ENCODE peak calls at places on chromosomes 5 and 9, in five cellular contexts. R is upper lobe of right lung, W is AG09309, D is GM23248, Y is breast epithelium. X is an unnamed sample.

GRCh38 chr9:97487107-97487506 is 14.4 kb upstream of the TMOD1 start:
- DNase-seq in D (peak), W (no peak), R (no peak), Y (no peak), X (no peak)

GRCh38 chr5:11396867-11397266 is 507.4 kb downstream of the CTNND2 start:
- DNase-seq in D (no peak), W (no peak), Y (no peak), R (no peak), X (no peak)

GRCh38 chr9:131642496-131643083 is 97.3 kb downstream of the PRRT1B start:
- DNase-seq in D (no peak), R (no peak), Y (no peak), W (no peak), X (no peak)

GRCh38 chr9:113221800-113222481 is 597 bp downstream of the SLC31A1 start:
- DNase-seq in D (no peak), W (no peak), R (no peak), Y (no peak), X (peak)

GRCh38 chr5:74272019-74272775 is 368.3 kb downstream of the ENC1 start:
- DNase-seq in Y (no peak), W (peak), D (peak), R (no peak), X (peak)

GRCh38 chr5:114419941-114420340 is 58.1 kb downstream of the KCNN2 start:
- DNase-seq in Y (no peak), R (no peak), D (peak), W (peak), X (no peak)

GRCh38 chr5:10592598-10592997 is 28.7 kb downstream of the ANKRD33B start:
- DNase-seq in D (no peak), Y (no peak), W (no peak), R (no peak), X (no peak)

GRCh38 chr9:96616817-96617438 is 2.7 kb downstream of the CDC14B start:
- DNase-seq in W (no peak), Y (no peak), R (no peak), D (no peak), X (no peak)

GRCh38 chr9:120688758-120689157 is 25.5 kb downstream of the MEGF9 start:
- DNase-seq in D (no peak), R (no peak), W (no peak), Y (no peak), X (no peak)

GRCh38 chr5:56986631-56986957 is 34.7 kb upstream of the MIER3 start:
- DNase-seq in D (peak), R (no peak), W (no peak), Y (no peak), X (no peak)

GRCh38 chr5:73436535-73437125 is 11.9 kb downstream of the FOXD1 start:
- DNase-seq in R (no peak), W (no peak), D (peak), Y (no peak), X (no peak)

GRCh38 chr5:176825234-176825633 is 14.9 kb downstream of the UNC5A start:
- DNase-seq in R (no peak), Y (no peak), D (no peak), W (no peak), X (no peak)

GRCh38 chr9:87501806-87502205 is 4.1 kb downstream of the DAPK1 start:
- DNase-seq in D (no peak), W (no peak), Y (no peak), R (no peak), X (no peak)

GRCh38 chr9:93667627-93668026 is 91.2 kb downstream of the PHF2 start:
- DNase-seq in D (no peak), R (peak), Y (peak), W (no peak), X (no peak)

GRCh38 chr9:119289740-119290139 is 79.5 kb downstream of the BRINP1 start:
- DNase-seq in R (no peak), D (peak), Y (no peak), W (no peak), X (peak)

GRCh38 chr5:164627051-164627450 is 1121.6 kb downstream of the MAT2B start:
- DNase-seq in R (no peak), D (no peak), Y (no peak), W (no peak), X (peak)

GRCh38 chr5:175894805-175895204 is 23.4 kb downstream of the CPLX2 start:
- DNase-seq in Y (no peak), R (no peak), D (no peak), W (no peak), X (no peak)

GRCh38 chr5:112165897-112166737 is 253.0 kb downstream of the EPB41L4A start:
- DNase-seq in D (no peak), R (no peak), W (no peak), Y (no peak), X (no peak)

GRCh38 chr5:117953272-117953671 is 1035.1 kb downstream of the DTWD2 start:
- DNase-seq in Y (no peak), R (no peak), D (no peak), W (no peak), X (no peak)

GRCh38 chr9:74463825-74464224 is 33.3 kb upstream of the RORB start:
- DNase-seq in W (no peak), D (no peak), R (no peak), Y (no peak), X (no peak)

GRCh38 chr5:143922718-143923117 is 110.8 kb downstream of the HMHB1 start:
- DNase-seq in Y (no peak), R (no peak), D (peak), W (no peak), X (peak)

GRCh38 chr5:39200081-39200480 is 19.3 kb downstream of the FYB1 start:
- DNase-seq in R (no peak), Y (no peak), W (no peak), D (no peak), X (no peak)
- H3K4me3 ChIP-seq in R (peak), Y (no peak), W (no peak), D (no peak), X (no peak)

DNA sequence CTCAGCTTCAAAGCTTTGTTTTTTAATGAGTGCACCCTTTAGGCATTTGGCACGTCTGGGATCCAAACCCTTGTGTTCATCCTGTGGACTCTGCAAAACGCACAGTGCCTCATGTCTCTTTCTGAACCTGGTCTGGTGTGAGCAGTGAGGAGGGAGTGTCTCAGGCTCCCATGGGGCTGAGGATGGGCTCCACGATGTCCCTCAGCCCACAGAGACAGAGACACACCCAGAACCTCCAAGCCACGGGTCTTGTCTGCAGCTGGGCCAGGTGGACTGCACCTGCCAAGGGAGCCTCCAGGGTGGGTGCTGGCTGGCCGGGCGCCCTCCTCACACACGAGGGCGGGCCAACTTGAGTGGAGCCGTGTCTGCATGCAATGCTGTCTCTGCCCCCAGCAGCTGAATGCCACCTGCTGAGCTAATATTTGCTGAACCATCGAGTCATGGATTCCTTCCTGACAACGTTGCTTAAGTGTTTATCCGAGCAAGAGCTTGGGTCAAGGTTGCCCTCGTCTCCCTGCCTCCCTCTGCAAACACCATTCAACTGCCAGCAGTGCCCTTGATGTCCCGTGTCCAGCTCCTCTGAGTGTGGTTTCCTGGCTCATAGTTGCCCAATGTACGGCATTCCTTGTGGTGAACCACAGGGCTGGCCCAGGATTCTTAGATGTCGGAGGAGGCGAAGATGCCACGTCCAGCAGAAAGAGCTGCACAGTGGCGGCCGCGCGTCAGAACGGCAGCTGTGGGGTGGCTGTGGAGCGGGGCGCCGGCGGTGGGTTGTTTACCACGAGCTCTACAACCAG is 31.4 kb upstream of the LPCAT1 start:
- DNase-seq in W (peak), Y (peak), R (peak), D (peak), X (no peak)
- H3K4me3 ChIP-seq in W (no peak), Y (no peak), R (no peak), D (no peak), X (no peak)

DNA sequence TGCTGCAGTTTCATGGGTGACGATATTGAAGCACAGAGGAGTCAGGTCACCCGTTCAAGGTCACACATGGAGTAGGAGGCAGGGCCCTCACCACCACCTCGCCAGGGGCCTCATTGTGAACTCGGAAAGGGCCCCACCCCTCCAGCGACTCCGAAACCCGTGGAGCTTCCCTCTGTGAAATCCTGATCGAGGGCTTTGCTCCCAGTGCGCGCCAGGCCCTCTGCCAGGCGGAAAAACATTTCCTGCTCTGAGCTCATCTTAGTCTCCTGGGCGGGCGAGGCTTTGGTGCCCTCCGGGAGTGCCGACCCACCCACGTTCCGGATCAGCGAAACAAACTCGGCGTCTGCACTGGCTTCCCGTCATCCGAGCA is 75.0 kb upstream of the FCN1 start:
- DNase-seq in D (peak), W (no peak), R (peak), Y (peak), X (no peak)
- H3K4me3 ChIP-seq in D (peak), W (no peak), R (no peak), Y (peak), X (no peak)

DNA sequence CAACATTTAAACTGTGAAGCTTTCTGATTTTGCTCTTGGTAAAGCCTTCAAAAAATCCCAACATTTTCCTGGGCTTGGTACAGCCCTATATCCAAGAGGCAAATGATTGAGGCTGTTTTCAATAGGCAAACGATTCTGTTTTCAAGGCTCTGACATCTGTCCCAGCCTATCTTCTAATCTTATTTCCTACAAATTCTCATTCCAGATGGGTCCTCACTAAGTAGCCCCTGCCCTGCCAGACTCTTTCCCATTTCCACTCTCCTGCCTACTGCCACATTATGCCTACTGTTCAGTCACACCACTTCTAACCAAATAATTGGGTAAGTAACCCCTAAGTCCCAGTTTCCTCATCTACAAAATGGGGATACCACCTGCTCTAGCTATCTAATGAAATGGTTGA is 3.5 kb downstream of the GBA2 start:
- DNase-seq in D (no peak), Y (no peak), W (no peak), R (no peak), X (no peak)
- H3K4me3 ChIP-seq in D (peak), Y (no peak), W (no peak), R (peak), X (peak)

GRCh38 chr5:160159991-160160826 is 41.0 kb upstream of the PWWP2A start:
- DNase-seq in Y (no peak), W (no peak), R (no peak), D (no peak), X (no peak)
- H3K4me3 ChIP-seq in Y (no peak), W (no peak), R (no peak), D (no peak), X (no peak)

GRCh38 chr5:60343102-60343501 is 356.9 kb downstream of the DEPDC1B start:
- DNase-seq in D (no peak), W (no peak), Y (no peak), R (no peak), X (no peak)

GRCh38 chr5:60340326-60340725 is 359.6 kb downstream of the DEPDC1B start:
- DNase-seq in D (no peak), W (no peak), R (no peak), Y (no peak), X (no peak)

GRCh38 chr5:60338846-60339245 is 361.1 kb downstream of the DEPDC1B start:
- DNase-seq in R (no peak), Y (no peak), W (no peak), D (no peak), X (no peak)

GRCh38 chr5:60340965-60341471 is 358.9 kb downstream of the DEPDC1B start:
- DNase-seq in D (peak), Y (no peak), W (no peak), R (no peak), X (peak)

DNA sequence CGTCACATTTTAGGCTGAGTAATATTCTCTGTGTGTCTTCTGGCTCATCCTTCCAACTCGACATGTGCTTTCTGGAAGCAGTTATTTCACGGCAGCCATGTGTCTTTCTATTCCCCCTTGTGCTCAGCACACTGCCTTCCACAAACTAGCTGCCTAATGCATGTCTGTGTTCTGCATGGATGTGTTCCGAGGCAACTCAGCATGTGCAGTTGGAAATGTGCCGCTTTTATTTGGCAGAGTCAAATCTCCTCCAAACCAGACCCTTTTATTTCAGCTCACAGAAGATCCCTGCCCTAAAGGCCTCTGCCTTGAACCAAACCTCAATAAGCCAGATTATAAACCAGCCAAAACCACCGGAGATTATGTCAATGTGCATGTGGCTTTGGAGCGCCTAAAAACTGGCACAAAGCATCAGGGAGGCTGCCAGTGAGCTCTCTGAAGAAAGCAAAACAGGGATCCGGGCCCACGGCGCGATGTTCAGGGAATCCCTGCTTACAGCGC is 360.2 kb downstream of the DEPDC1B start:
- DNase-seq in D (peak), R (no peak), Y (no peak), W (no peak), X (peak)
- H3K4me3 ChIP-seq in D (no peak), R (no peak), Y (peak), W (no peak), X (no peak)

GRCh38 chr9:122227576-122227903 is 1.2 kb downstream of the LHX6 start:
- DNase-seq in R (no peak), W (no peak), D (no peak), Y (no peak), X (no peak)
- H3K4me3 ChIP-seq in R (peak), W (no peak), D (no peak), Y (peak), X (no peak)

GRCh38 chr9:6408320-6408719 is 4.7 kb upstream of the UHRF2 start:
- DNase-seq in W (no peak), D (no peak), Y (no peak), R (no peak), X (no peak)

GRCh38 chr9:6410653-6411052 is 2.3 kb upstream of the UHRF2 start:
- DNase-seq in D (no peak), R (no peak), Y (no peak), W (no peak), X (no peak)

GRCh38 chr9:6412572-6413364 is at the start of gene UHRF2:
- DNase-seq in R (peak), D (peak), W (peak), Y (peak), X (peak)

GRCh38 chr9:6405371-6405770 is 7.6 kb upstream of the UHRF2 start:
- DNase-seq in W (no peak), Y (no peak), D (no peak), R (no peak), X (peak)

GRCh38 chr9:6407778-6408177 is 5.2 kb upstream of the UHRF2 start:
- DNase-seq in W (no peak), Y (no peak), R (no peak), D (no peak), X (no peak)
- H3K4me3 ChIP-seq in W (no peak), Y (no peak), R (no peak), D (no peak), X (no peak)